ENCODE peak calls at places on chromosomes 3 and 15, in six cellular contexts. S, Z, G, A, E and T are unnamed samples. For H3K9me3, the result is how much of the 10 kb centered on the place peaks cover.

GRCh38 chr15:39345176-39345575 is 235.7 kb upstream of the THBS1 start:
- DNase-seq in S (no peak), Z (no peak), G (peak), A (no peak), E (no peak), T (no peak)

GRCh38 chr3:87198774-87199173 is 28.3 kb upstream of the CHMP2B start:
- DNase-seq in S (no peak), Z (no peak), G (no peak), A (no peak), E (no peak), T (no peak)

GRCh38 chr3:136332776-136333175 is 82.6 kb downstream of the PCCB start:
- DNase-seq in S (peak), Z (no peak), G (peak), A (no peak), E (no peak), T (no peak)

GRCh38 chr15:94792166-94792565 is 560.8 kb downstream of the MCTP2 start:
- DNase-seq in S (no peak), Z (no peak), G (no peak), A (no peak), E (no peak), T (no peak)

GRCh38 chr3:123552095-123552714 is 32.6 kb downstream of the HACD2 start:
- DNase-seq in S (peak), Z (no peak), G (peak), A (peak), E (peak), T (no peak)

GRCh38 chr3:71517206-71517855 is 66.2 kb downstream of the FOXP1 start:
- DNase-seq in S (no peak), Z (no peak), G (peak), A (no peak), E (no peak), T (no peak)

GRCh38 chr3:39378092-39378491 is 5.1 kb upstream of the SLC25A38 start:
- DNase-seq in S (peak), Z (no peak), G (peak), A (peak), E (peak), T (no peak)

GRCh38 chr3:125165189-125165947 is 47.2 kb downstream of the SLC12A8 start:
- DNase-seq in S (peak), Z (no peak), G (peak), A (no peak), E (peak), T (no peak)

DNA sequence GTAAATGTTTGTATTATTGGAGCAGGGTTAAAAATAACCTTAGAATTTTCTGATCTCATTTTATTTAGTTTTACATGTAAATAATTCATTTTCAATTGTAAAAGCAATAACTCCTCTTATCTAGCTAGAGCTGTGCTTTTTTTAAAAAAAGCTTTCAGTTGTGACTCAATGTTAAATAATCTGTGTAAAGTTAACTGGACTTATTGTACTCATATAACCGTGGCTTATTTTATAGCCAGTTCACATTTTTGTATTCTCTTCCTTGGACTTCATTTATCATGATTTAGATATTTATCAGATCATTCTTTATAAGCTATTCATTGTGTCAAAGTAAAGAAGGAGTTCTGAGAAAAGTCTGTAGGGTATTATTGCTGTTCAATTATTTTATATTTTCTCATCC is 435.6 kb downstream of the CADM2 start:
- DNase-seq in S (no peak), Z (no peak), G (no peak), A (no peak), E (no peak), T (no peak)
- H3K9me3 ChIP-seq in S (under half), Z (under half), G (under half), A (under half), E (under half), T (under half)

GRCh38 chr3:45113625-45114050 is 32.5 kb downstream of the CDCP1 start:
- DNase-seq in S (no peak), Z (no peak), G (no peak), A (peak), E (peak), T (no peak)
- H3K9me3 ChIP-seq in S (under half), Z (under half), G (under half), A (under half), E (under half), T (under half)

GRCh38 chr15:25106209-25106608 is 151.4 kb downstream of the SNRPN start:
- DNase-seq in S (no peak), Z (no peak), G (no peak), A (no peak), E (no peak), T (no peak)
- H3K9me3 ChIP-seq in S (half or more), Z (half or more), G (under half), A (under half), E (under half), T (half or more)

GRCh38 chr15:56968821-56969220 is 50.4 kb downstream of the TCF12 start:
- DNase-seq in S (peak), Z (no peak), G (no peak), A (no peak), E (no peak), T (no peak)
- H3K9me3 ChIP-seq in S (under half), Z (under half), G (under half), A (under half), E (under half), T (under half)

DNA sequence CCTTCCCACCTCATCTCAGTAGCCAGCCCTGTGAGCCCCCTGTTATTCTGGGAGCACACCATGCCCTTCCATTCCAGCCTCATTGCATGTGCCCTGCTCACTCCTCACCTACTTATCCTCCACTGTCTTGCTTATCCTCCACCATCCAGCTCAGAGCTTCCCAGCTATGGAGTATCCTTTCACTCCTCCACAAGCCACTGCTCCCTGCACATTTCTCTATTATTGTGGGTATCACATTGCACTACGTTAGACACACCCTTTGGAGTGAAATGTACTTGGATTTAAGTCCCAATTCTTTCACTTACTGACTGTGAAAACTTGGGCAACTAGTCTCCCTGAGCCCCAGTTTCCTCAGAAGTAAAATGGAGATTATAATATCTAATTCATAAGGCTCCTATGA is 4.3 kb downstream of the MASP1 start:
- DNase-seq in S (no peak), Z (no peak), G (peak), A (no peak), E (no peak), T (no peak)
- H3K9me3 ChIP-seq in S (under half), Z (under half), G (under half), A (under half), E (under half), T (under half)

GRCh38 chr15:25171856-25172687 is 217.3 kb downstream of the SNRPN start:
- DNase-seq in S (no peak), Z (no peak), G (no peak), A (no peak), E (no peak), T (peak)
- H3K9me3 ChIP-seq in S (half or more), Z (half or more), G (under half), A (under half), E (under half), T (under half)